ENCODE peak calls at places on chromosome 12, in four cellular contexts. A is HepG2, H is lower lobe of right lung, X is dorsolateral prefrontal cortex. Q is an unnamed sample.

GRCh38 chr12:1777798-1778197 is 42.6 kb upstream of the LRTM2 start:
- DNase-seq in H (no peak), A (no peak), X (no peak), Q (peak)

GRCh38 chr12:117818400-117818799 is 150.4 kb downstream of the KSR2 start:
- DNase-seq in X (no peak), A (no peak), H (no peak), Q (no peak)

GRCh38 chr12:76470028-76470939 is 89.3 kb downstream of the OSBPL8 start:
- DNase-seq in X (no peak), A (no peak), H (no peak), Q (peak)

GRCh38 chr12:25025260-25025659 is 76.4 kb upstream of the BCAT1 start:
- DNase-seq in H (no peak), X (no peak), A (no peak), Q (no peak)

GRCh38 chr12:120085920-120086319 is 30.6 kb downstream of the RAB35 start:
- DNase-seq in A (no peak), H (no peak), X (no peak), Q (no peak)

GRCh38 chr12:120639771-120640721 is at the start of gene CABP1:
- DNase-seq in A (peak), H (no peak), X (peak), Q (no peak)

GRCh38 chr12:110689601-110690430 is 901 bp upstream of the HVCN1 start:
- DNase-seq in H (peak), A (no peak), X (no peak), Q (peak)

GRCh38 chr12:26251600-26251999 is 56.2 kb downstream of the SSPN start:
- DNase-seq in X (no peak), A (no peak), H (no peak), Q (peak)

GRCh38 chr12:27822076-27822712 is 42.2 kb upstream of the MANSC4 start:
- DNase-seq in X (no peak), A (no peak), H (no peak), Q (peak)

GRCh38 chr12:109459247-109459646 is 17.9 kb downstream of the KCTD10 start:
- DNase-seq in H (no peak), A (no peak), X (no peak), Q (no peak)

GRCh38 chr12:76820888-76821482 is 57.1 kb downstream of the ZDHHC17 start:
- DNase-seq in H (no peak), A (peak), X (no peak), Q (peak)

GRCh38 chr12:108638141-108638823 is 4.6 kb upstream of the SELPLG start:
- DNase-seq in A (no peak), H (peak), X (no peak), Q (no peak)

GRCh38 chr12:22459872-22460490 is 84.4 kb downstream of the C2CD5 start:
- DNase-seq in A (peak), X (no peak), H (no peak), Q (peak)

GRCh38 chr12:3455312-3455711 is 35.7 kb upstream of the PRMT8 start:
- DNase-seq in H (no peak), A (no peak), X (no peak), Q (no peak)

GRCh38 chr12:112992541-112993398 is 14.5 kb downstream of the OAS2 start:
- DNase-seq in H (peak), X (no peak), A (peak), Q (peak)

GRCh38 chr12:102503056-102503681 is 22.8 kb upstream of the IGF1 start:
- DNase-seq in A (no peak), X (no peak), H (no peak), Q (no peak)

GRCh38 chr12:68317047-68317667 is 15.0 kb downstream of the MDM1 start:
- DNase-seq in X (no peak), H (no peak), A (peak), Q (peak)

GRCh38 chr12:110639336-110640178 is 25.6 kb downstream of the TCTN1 start:
- DNase-seq in H (no peak), A (no peak), X (no peak), Q (peak)

GRCh38 chr12:64566882-64567517 is 43.3 kb upstream of the RASSF3 start:
- DNase-seq in X (no peak), H (no peak), A (no peak), Q (no peak)

GRCh38 chr12:9925746-9926393 is 6.3 kb downstream of the CLEC2A start:
- DNase-seq in A (peak), H (no peak), X (no peak), Q (peak)

GRCh38 chr12:56120158-56120846 is 2.2 kb downstream of the ZC3H10 start:
- DNase-seq in A (no peak), H (no peak), X (no peak), Q (no peak)

GRCh38 chr12:39795481-39795880 is 175.9 kb upstream of the ABCD2 start:
- DNase-seq in H (no peak), A (no peak), X (no peak), Q (no peak)

GRCh38 chr12:116670859-116671258 is 67.0 kb downstream of the SPRING1 start:
- DNase-seq in X (no peak), H (no peak), A (no peak), Q (no peak)

GRCh38 chr12:123000578-123000977 is 20.1 kb downstream of the ARL6IP4 start:
- DNase-seq in X (no peak), A (no peak), H (no peak), Q (no peak)

GRCh38 chr12:124015791-124016510 is 42.9 kb downstream of the ZNF664 start:
- DNase-seq in H (no peak), A (no peak), X (no peak), Q (no peak)

GRCh38 chr12:92927055-92927435 is 2.0 kb downstream of the EEA1 start:
- DNase-seq in X (no peak), A (peak), H (no peak), Q (peak)

GRCh38 chr12:57148469-57149308 is 1.3 kb upstream of the LRP1-AS start:
- DNase-seq in H (peak), A (peak), X (no peak), Q (peak)

GRCh38 chr12:15268927-15269552 is 47.8 kb upstream of the RERG start:
- DNase-seq in A (peak), X (no peak), H (no peak), Q (peak)

GRCh38 chr12:6181583-6182278 is 18.5 kb upstream of the CD9 start:
- DNase-seq in H (no peak), X (no peak), A (no peak), Q (no peak)
- TF ChIP-seq CTCF in H (no peak), X (no peak), A (no peak), Q (no peak)

GRCh38 chr12:455821-456220 is 3.9 kb upstream of the B4GALNT3 start:
- DNase-seq in X (no peak), H (no peak), A (no peak), Q (no peak)

GRCh38 chr12:449203-449602 is 10.5 kb upstream of the B4GALNT3 start:
- DNase-seq in X (no peak), A (no peak), H (no peak), Q (no peak)

GRCh38 chr12:457676-458075 is 2.1 kb upstream of the B4GALNT3 start:
- DNase-seq in H (no peak), A (no peak), X (no peak), Q (no peak)

GRCh38 chr12:450438-450837 is 9.3 kb upstream of the B4GALNT3 start:
- DNase-seq in A (no peak), X (no peak), H (no peak), Q (no peak)

DNA sequence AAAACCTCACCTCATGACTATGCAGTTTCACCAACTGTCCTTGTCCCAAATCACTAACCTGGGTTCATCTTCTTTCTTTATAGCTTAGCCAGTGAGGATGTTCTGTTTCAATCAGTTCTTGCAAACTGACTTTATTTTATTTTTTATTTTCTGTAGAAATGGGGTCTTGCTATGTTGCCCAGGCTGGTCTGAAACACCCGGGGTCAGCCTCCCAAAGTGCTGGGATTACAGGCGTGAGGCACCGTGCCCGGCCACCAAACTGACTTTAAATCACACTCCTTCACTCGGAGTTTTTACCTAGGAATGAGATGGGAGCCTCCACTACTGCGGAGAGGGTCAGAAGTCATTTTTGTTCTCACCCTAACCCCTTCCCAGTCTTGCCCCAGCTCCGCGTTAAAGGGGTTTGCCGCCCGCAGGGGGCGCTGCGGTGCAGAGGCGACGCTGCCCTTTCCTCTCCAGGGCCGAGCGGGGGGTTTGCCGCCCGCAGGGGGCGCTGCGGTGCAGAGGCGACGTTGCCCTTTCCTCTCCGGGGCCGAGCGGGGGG is 7.0 kb upstream of the B4GALNT3 start:
- DNase-seq in A (no peak), H (no peak), X (no peak), Q (no peak)
- TF ChIP-seq CTCF in A (peak), H (no peak), X (no peak), Q (no peak)

GRCh38 chr12:59650594-59651229 is 54.9 kb downstream of the SLC16A7 start:
- DNase-seq in H (no peak), A (no peak), X (no peak), Q (peak)
- TF ChIP-seq CTCF in H (no peak), A (no peak), X (no peak), Q (peak)

GRCh38 chr12:11344504-11344903 is 34.3 kb upstream of the PRB4 start:
- DNase-seq in X (no peak), A (peak), H (no peak), Q (no peak)

GRCh38 chr12:11347810-11348209 is 37.6 kb upstream of the PRB4 start:
- DNase-seq in H (no peak), X (no peak), A (no peak), Q (no peak)

DNA sequence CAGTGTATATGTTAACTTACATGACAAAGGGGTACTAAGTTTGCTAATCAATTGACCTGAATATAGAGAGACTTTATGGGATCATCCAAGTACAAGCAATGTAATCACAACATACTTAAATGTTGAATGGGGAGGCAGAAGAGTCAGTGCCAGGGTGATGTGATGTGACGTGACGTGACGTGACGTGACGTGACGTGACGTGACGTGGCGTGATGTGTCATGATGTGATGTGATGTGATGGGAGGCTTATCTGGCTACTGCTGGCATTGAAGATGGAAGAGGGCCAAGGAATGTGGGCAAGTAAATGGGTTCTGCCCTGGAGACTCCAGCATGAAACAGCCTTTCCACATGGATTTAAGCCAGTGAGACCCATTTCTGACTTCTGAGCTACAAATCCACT is 38.2 kb upstream of the PRB4 start:
- DNase-seq in H (no peak), A (no peak), X (no peak), Q (no peak)
- TF ChIP-seq CTCF in H (no peak), A (no peak), X (no peak), Q (no peak)

GRCh38 chr12:13411287-13411686 is 214.8 kb downstream of the EMP1 start:
- DNase-seq in A (no peak), H (no peak), X (no peak), Q (no peak)

GRCh38 chr12:13404111-13404628 is 207.6 kb downstream of the EMP1 start:
- DNase-seq in H (no peak), X (no peak), A (no peak), Q (no peak)

GRCh38 chr12:13404631-13405473 is 208.3 kb downstream of the EMP1 start:
- DNase-seq in X (no peak), A (no peak), H (no peak), Q (no peak)

GRCh38 chr12:13405961-13406703 is 209.6 kb downstream of the EMP1 start:
- DNase-seq in X (no peak), H (no peak), A (no peak), Q (no peak)
- TF ChIP-seq CTCF in X (no peak), H (no peak), A (no peak), Q (no peak)

DNA sequence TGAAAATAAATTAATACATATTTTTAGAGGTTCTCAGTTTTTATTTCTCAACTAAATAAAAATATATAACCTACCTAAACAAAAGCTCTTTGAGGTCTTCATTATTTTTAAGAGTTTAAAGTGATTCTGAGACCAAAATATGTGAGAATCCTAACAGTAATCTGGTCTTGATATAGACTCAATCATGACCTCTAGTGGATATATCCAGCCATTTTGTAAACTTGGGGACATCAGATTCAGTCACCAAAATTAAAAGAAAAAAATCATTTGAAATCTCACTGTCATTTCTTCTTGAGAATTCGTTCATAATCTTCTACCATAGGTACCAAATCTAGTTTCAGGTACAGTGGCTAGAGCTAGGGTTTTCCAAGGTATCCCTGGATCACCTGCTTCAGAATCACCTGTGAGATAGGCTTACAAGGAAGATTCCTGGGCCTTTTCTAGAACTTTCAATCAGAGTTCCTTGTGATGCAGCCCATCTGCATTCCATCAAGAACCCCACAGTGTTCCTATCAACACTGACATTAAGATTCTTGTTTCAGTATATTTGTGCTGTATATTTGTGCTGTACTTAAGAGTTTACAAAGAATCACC is 214.9 kb downstream of the ADAMTS20 start:
- DNase-seq in A (no peak), X (no peak), H (no peak), Q (peak)
- TF ChIP-seq CTCF in A (no peak), X (peak), H (peak), Q (peak)

GRCh38 chr12:47791351-47791746 is 18.3 kb downstream of the SLC48A1 start:
- DNase-seq in A (no peak), H (peak), X (no peak), Q (no peak)
- TF ChIP-seq CTCF in A (no peak), H (no peak), X (no peak), Q (no peak)

GRCh38 chr12:105278043-105278697 is 42.2 kb upstream of the APPL2 start:
- DNase-seq in A (peak), H (no peak), X (no peak), Q (peak)
- TF ChIP-seq CTCF in A (no peak), H (no peak), X (no peak), Q (peak)